ENCODE peak calls at places on chromosome 14, in eight cellular contexts. One of them, this sample, is unnamed.

GRCh38 chr14:48456051-48456450 is 780.6 kb upstream of the MDGA2 start:
- DNase-seq in mucosa of descending colon: no peak
- DNase-seq in tibial nerve: no peak
- DNase-seq in left lung: no peak
- DNase-seq in heart left ventricle: no peak
- DNase-seq in tibial artery: no peak
- DNase-seq in endothelial cell of umbilical vein: no peak
- DNase-seq in fibroblast of lung: no peak
- DNase-seq in this sample: no peak

GRCh38 chr14:59301354-59301753 is 112.9 kb downstream of the DAAM1 start:
- DNase-seq in mucosa of descending colon: no peak
- DNase-seq in tibial nerve: no peak
- DNase-seq in left lung: no peak
- DNase-seq in heart left ventricle: no peak
- DNase-seq in tibial artery: no peak
- DNase-seq in endothelial cell of umbilical vein: peak; percentile 50
- DNase-seq in fibroblast of lung: no peak
- DNase-seq in this sample: no peak

GRCh38 chr14:54572316-54572715 is 5.4 kb downstream of the SAMD4A start:
- DNase-seq in mucosa of descending colon: no peak
- DNase-seq in tibial nerve: no peak
- DNase-seq in left lung: no peak
- DNase-seq in heart left ventricle: no peak
- DNase-seq in tibial artery: no peak
- DNase-seq in endothelial cell of umbilical vein: peak; percentile 47
- DNase-seq in fibroblast of lung: peak; percentile 58
- DNase-seq in this sample: no peak

GRCh38 chr14:77376771-77377501 is at the start of the genes SAMD15 and TMED8:
- DNase-seq in mucosa of descending colon: peak; percentile 91
- DNase-seq in tibial nerve: peak; percentile 51
- DNase-seq in left lung: peak; percentile 98
- DNase-seq in heart left ventricle: peak; percentile 93
- DNase-seq in tibial artery: peak; percentile 72
- DNase-seq in endothelial cell of umbilical vein: peak; percentile 95
- DNase-seq in fibroblast of lung: peak; percentile 84
- DNase-seq in this sample: peak; percentile 86

GRCh38 chr14:102777711-102778615 is 714 bp downstream of the TRAF3 start:
- DNase-seq in mucosa of descending colon: peak; percentile 58
- DNase-seq in tibial nerve: no peak
- DNase-seq in left lung: peak; percentile 86
- DNase-seq in heart left ventricle: no peak
- DNase-seq in tibial artery: no peak
- DNase-seq in endothelial cell of umbilical vein: no peak
- DNase-seq in fibroblast of lung: peak; percentile 51
- DNase-seq in this sample: no peak

GRCh38 chr14:66076166-66076565 is 410.0 kb upstream of the CCDC196 start:
- DNase-seq in mucosa of descending colon: no peak
- DNase-seq in tibial nerve: no peak
- DNase-seq in left lung: no peak
- DNase-seq in heart left ventricle: no peak
- DNase-seq in tibial artery: no peak
- DNase-seq in endothelial cell of umbilical vein: no peak
- DNase-seq in fibroblast of lung: no peak
- DNase-seq in this sample: no peak

GRCh38 chr14:104386281-104386841 is 193.2 kb upstream of the C14orf180 start:
- DNase-seq in mucosa of descending colon: no peak
- DNase-seq in tibial nerve: no peak
- DNase-seq in left lung: peak; percentile 73
- DNase-seq in heart left ventricle: no peak
- DNase-seq in tibial artery: peak; percentile 14
- DNase-seq in endothelial cell of umbilical vein: no peak
- DNase-seq in fibroblast of lung: no peak
- DNase-seq in this sample: no peak

GRCh38 chr14:101365329-101366158 is 195.8 kb upstream of the DIO3 start:
- DNase-seq in mucosa of descending colon: no peak
- DNase-seq in tibial nerve: no peak
- DNase-seq in left lung: no peak
- DNase-seq in heart left ventricle: no peak
- DNase-seq in tibial artery: peak; percentile 64
- DNase-seq in endothelial cell of umbilical vein: no peak
- DNase-seq in fibroblast of lung: peak; percentile 3
- DNase-seq in this sample: no peak

GRCh38 chr14:67941456-67942018 is 122.0 kb downstream of the RAD51B start:
- DNase-seq in mucosa of descending colon: no peak
- DNase-seq in tibial nerve: no peak
- DNase-seq in left lung: no peak
- DNase-seq in heart left ventricle: no peak
- DNase-seq in tibial artery: no peak
- DNase-seq in endothelial cell of umbilical vein: no peak
- DNase-seq in fibroblast of lung: peak; percentile 49
- DNase-seq in this sample: no peak

GRCh38 chr14:72779679-72780078 is 114.2 kb downstream of the DPF3 start:
- DNase-seq in mucosa of descending colon: no peak
- DNase-seq in tibial nerve: no peak
- DNase-seq in left lung: no peak
- DNase-seq in heart left ventricle: no peak
- DNase-seq in tibial artery: no peak
- DNase-seq in endothelial cell of umbilical vein: no peak
- DNase-seq in fibroblast of lung: no peak
- DNase-seq in this sample: no peak

GRCh38 chr14:101823511-101824120 is 62.1 kb downstream of the PPP2R5C start:
- DNase-seq in mucosa of descending colon: no peak
- DNase-seq in tibial nerve: no peak
- DNase-seq in left lung: no peak
- DNase-seq in heart left ventricle: no peak
- DNase-seq in tibial artery: peak; percentile 54
- DNase-seq in endothelial cell of umbilical vein: peak; percentile 29
- DNase-seq in fibroblast of lung: no peak
- DNase-seq in this sample: no peak

GRCh38 chr14:103362780-103363179 is 22.4 kb upstream of the MARK3 start:
- DNase-seq in mucosa of descending colon: no peak
- DNase-seq in tibial nerve: no peak
- DNase-seq in left lung: no peak
- DNase-seq in heart left ventricle: no peak
- DNase-seq in tibial artery: no peak
- DNase-seq in endothelial cell of umbilical vein: peak; percentile 19
- DNase-seq in fibroblast of lung: peak; percentile 33
- DNase-seq in this sample: no peak

GRCh38 chr14:79721399-79722084 is 489.8 kb downstream of the DIO2 start:
- DNase-seq in mucosa of descending colon: no peak
- DNase-seq in tibial nerve: no peak
- DNase-seq in left lung: no peak
- DNase-seq in heart left ventricle: no peak
- DNase-seq in tibial artery: no peak
- DNase-seq in endothelial cell of umbilical vein: no peak
- DNase-seq in fibroblast of lung: no peak
- DNase-seq in this sample: no peak

GRCh38 chr14:95264271-95264973 is 55.3 kb downstream of the CLMN start:
- DNase-seq in mucosa of descending colon: no peak
- DNase-seq in tibial nerve: no peak
- DNase-seq in left lung: no peak
- DNase-seq in heart left ventricle: no peak
- DNase-seq in tibial artery: no peak
- DNase-seq in endothelial cell of umbilical vein: no peak
- DNase-seq in fibroblast of lung: no peak
- DNase-seq in this sample: no peak

DNA sequence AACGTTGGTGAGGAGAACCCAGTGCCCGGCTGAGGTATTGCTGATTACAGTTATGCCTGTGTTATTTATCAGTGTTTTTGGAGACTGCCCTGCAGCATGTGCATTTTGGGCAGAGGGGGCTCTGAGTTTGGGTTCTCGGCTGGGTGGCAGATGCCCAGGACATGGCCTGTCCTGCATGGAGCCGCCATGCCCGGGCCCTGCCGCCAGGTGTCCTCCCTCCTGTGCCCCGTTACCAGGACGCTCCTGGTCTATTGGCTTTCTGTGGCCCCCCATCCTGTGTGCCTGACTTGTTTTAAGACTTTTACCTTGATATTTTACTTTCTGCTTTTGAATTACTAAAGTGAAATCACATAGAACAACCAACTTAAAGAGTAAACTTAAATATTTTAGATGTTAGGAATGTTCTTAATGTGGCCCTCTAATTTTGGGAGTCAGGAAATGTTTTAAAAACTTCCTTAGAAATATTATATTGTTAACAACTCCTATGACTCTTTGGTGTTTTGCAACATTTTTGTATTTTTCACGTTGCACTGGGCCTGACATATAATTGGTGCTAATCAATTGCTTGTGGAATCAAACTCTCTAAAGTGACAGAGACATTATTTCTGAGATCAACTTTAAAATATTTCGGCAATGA is 51.8 kb downstream of the PRIMA1 start:
- DNase-seq in mucosa of descending colon: no peak
- DNase-seq in tibial nerve: no peak
- DNase-seq in left lung: no peak
- DNase-seq in heart left ventricle: peak; percentile 57
- DNase-seq in tibial artery: no peak
- DNase-seq in endothelial cell of umbilical vein: no peak
- DNase-seq in fibroblast of lung: no peak
- DNase-seq in this sample: no peak
- TF ChIP-seq CTCF in mucosa of descending colon: no peak
- TF ChIP-seq CTCF in tibial nerve: no peak
- TF ChIP-seq CTCF in left lung: no peak
- TF ChIP-seq CTCF in heart left ventricle: peak; percentile 16
- TF ChIP-seq CTCF in tibial artery: peak; percentile 17
- TF ChIP-seq CTCF in endothelial cell of umbilical vein: no peak
- TF ChIP-seq CTCF in fibroblast of lung: no peak
- TF ChIP-seq CTCF in this sample: peak; percentile 19

GRCh38 chr14:61578745-61579144 is 116.6 kb upstream of the HIF1A start:
- DNase-seq in mucosa of descending colon: no peak
- DNase-seq in tibial nerve: no peak
- DNase-seq in left lung: no peak
- DNase-seq in heart left ventricle: no peak
- DNase-seq in tibial artery: no peak
- DNase-seq in endothelial cell of umbilical vein: no peak
- DNase-seq in fibroblast of lung: no peak
- DNase-seq in this sample: no peak

GRCh38 chr14:61582815-61583214 is 112.5 kb upstream of the HIF1A start:
- DNase-seq in mucosa of descending colon: no peak
- DNase-seq in tibial nerve: no peak
- DNase-seq in left lung: no peak
- DNase-seq in heart left ventricle: no peak
- DNase-seq in tibial artery: no peak
- DNase-seq in endothelial cell of umbilical vein: no peak
- DNase-seq in fibroblast of lung: no peak
- DNase-seq in this sample: no peak

GRCh38 chr14:61584258-61584657 is 111.1 kb upstream of the HIF1A start:
- DNase-seq in mucosa of descending colon: no peak
- DNase-seq in tibial nerve: no peak
- DNase-seq in left lung: no peak
- DNase-seq in heart left ventricle: no peak
- DNase-seq in tibial artery: no peak
- DNase-seq in endothelial cell of umbilical vein: no peak
- DNase-seq in fibroblast of lung: peak; percentile 65
- DNase-seq in this sample: no peak

GRCh38 chr14:61581955-61582615 is 113.2 kb upstream of the HIF1A start:
- DNase-seq in mucosa of descending colon: no peak
- DNase-seq in tibial nerve: no peak
- DNase-seq in left lung: no peak
- DNase-seq in heart left ventricle: no peak
- DNase-seq in tibial artery: no peak
- DNase-seq in endothelial cell of umbilical vein: no peak
- DNase-seq in fibroblast of lung: no peak
- DNase-seq in this sample: no peak

DNA sequence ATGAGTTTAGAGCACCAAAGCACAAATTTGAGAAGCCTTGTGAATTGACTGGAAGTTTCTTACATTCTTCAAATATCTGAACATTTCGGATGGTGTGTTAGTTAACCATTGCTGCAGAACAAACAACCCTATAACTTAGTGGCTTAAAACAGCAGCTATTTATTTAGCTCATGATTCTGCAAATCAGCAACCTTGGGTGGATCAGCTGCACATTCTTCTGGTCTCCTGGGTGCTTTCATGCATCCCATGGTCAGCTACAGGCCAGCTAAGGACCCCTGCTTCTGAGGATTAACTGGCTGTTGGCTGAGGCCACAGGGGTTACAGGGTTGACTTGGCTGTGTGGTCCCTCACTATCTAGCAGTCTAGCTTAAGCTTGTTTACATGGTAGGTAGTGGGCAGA is 114.0 kb upstream of the HIF1A start:
- DNase-seq in mucosa of descending colon: no peak
- DNase-seq in tibial nerve: no peak
- DNase-seq in left lung: no peak
- DNase-seq in heart left ventricle: no peak
- DNase-seq in tibial artery: no peak
- DNase-seq in endothelial cell of umbilical vein: no peak
- DNase-seq in fibroblast of lung: no peak
- DNase-seq in this sample: no peak
- H3K4me1 ChIP-seq in mucosa of descending colon: no peaks in the 10 kb centered on the region
- H3K4me1 ChIP-seq in tibial nerve: no peaks in the 10 kb centered on the region
- H3K4me1 ChIP-seq in left lung: peaks cover 5% of the 10 kb centered on the region
- H3K4me1 ChIP-seq in heart left ventricle: peaks cover 10% of the 10 kb centered on the region
- H3K4me1 ChIP-seq in tibial artery: peaks cover 26% of the 10 kb centered on the region
- H3K4me1 ChIP-seq in endothelial cell of umbilical vein: peaks cover 12% of the 10 kb centered on the region
- H3K4me1 ChIP-seq in fibroblast of lung: peaks cover 19% of the 10 kb centered on the region
- H3K4me1 ChIP-seq in this sample: peaks cover 8% of the 10 kb centered on the region

DNA sequence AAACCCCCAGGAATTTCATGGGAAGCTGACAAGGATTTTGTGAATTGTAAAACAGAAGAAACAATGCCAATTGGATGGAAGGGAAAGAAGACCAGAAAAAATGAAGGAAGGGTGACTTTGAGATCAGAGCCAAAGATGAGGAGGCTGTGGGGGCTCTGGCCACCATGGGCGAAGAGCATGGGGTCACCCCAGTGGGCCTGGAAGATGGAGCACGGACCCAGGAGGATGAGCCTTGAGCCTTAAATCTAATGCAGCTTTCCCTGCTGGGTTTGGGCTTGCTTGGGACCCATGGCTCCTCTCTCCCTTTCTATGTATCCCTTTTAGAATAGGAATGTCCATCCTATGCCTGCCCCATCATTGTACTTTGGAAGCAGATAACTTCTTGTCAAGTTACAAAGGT is 322.2 kb downstream of the TMEM121 start:
- DNase-seq in mucosa of descending colon: no peak
- DNase-seq in tibial nerve: no peak
- DNase-seq in left lung: peak; percentile 17
- DNase-seq in heart left ventricle: no peak
- DNase-seq in tibial artery: no peak
- DNase-seq in endothelial cell of umbilical vein: no peak
- DNase-seq in fibroblast of lung: no peak
- DNase-seq in this sample: no peak
- H3K9me3 ChIP-seq in mucosa of descending colon: no peaks in the 10 kb centered on the region
- H3K9me3 ChIP-seq in tibial nerve: peaks cover 3% of the 10 kb centered on the region
- H3K9me3 ChIP-seq in left lung: no peaks in the 10 kb centered on the region
- H3K9me3 ChIP-seq in heart left ventricle: no peaks in the 10 kb centered on the region
- H3K9me3 ChIP-seq in tibial artery: no peaks in the 10 kb centered on the region
- H3K9me3 ChIP-seq in endothelial cell of umbilical vein: peaks cover 17% of the 10 kb centered on the region
- H3K9me3 ChIP-seq in fibroblast of lung: no peaks in the 10 kb centered on the region
- H3K9me3 ChIP-seq in this sample: no peaks in the 10 kb centered on the region

GRCh38 chr14:90398841-90399540 is 2.2 kb downstream of the CALM1 start:
- DNase-seq in mucosa of descending colon: no peak
- DNase-seq in tibial nerve: no peak
- DNase-seq in left lung: no peak
- DNase-seq in heart left ventricle: no peak
- DNase-seq in tibial artery: no peak
- DNase-seq in endothelial cell of umbilical vein: peak; percentile 31
- DNase-seq in fibroblast of lung: no peak
- DNase-seq in this sample: no peak
- TF ChIP-seq CTCF in mucosa of descending colon: no peak
- TF ChIP-seq CTCF in tibial nerve: no peak
- TF ChIP-seq CTCF in left lung: no peak
- TF ChIP-seq CTCF in heart left ventricle: no peak
- TF ChIP-seq CTCF in tibial artery: no peak
- TF ChIP-seq CTCF in endothelial cell of umbilical vein: no peak
- TF ChIP-seq CTCF in fibroblast of lung: no peak
- TF ChIP-seq CTCF in this sample: no peak

GRCh38 chr14:75186953-75187352 is 10.5 kb upstream of the TMED10 start:
- DNase-seq in mucosa of descending colon: no peak
- DNase-seq in tibial nerve: no peak
- DNase-seq in left lung: no peak
- DNase-seq in heart left ventricle: no peak
- DNase-seq in tibial artery: no peak
- DNase-seq in endothelial cell of umbilical vein: no peak
- DNase-seq in fibroblast of lung: no peak
- DNase-seq in this sample: no peak
- H3K4me1 ChIP-seq in mucosa of descending colon: peaks cover 25% of the 10 kb centered on the region
- H3K4me1 ChIP-seq in tibial nerve: peaks cover 13% of the 10 kb centered on the region
- H3K4me1 ChIP-seq in left lung: peaks cover 12% of the 10 kb centered on the region
- H3K4me1 ChIP-seq in heart left ventricle: no peaks in the 10 kb centered on the region
- H3K4me1 ChIP-seq in tibial artery: peaks cover 38% of the 10 kb centered on the region
- H3K4me1 ChIP-seq in endothelial cell of umbilical vein: no peaks in the 10 kb centered on the region
- H3K4me1 ChIP-seq in fibroblast of lung: peaks cover 2% of the 10 kb centered on the region
- H3K4me1 ChIP-seq in this sample: peaks cover 16% of the 10 kb centered on the region